ENCODE peak calls at places on chromosomes 16 and 17, in eight cellular contexts. L is GM23248; F is neuronal stem cell; V is astrocyte; Y is adrenal gland; U is mucosa of descending colon; X is CD8-positive, alpha-beta T cell; Z is lower lobe of right lung. J is an unnamed sample.

GRCh38 chr16:81456523-81457325 is 12.1 kb downstream of the CMIP start:
- DNase-seq in Y (no peak), Z (peak; percentile 66), U (peak; percentile 79), V (no peak), F (no peak), X (no peak), L (no peak), J (no peak)

GRCh38 chr16:66130296-66130910 is 236.1 kb upstream of the CDH5 start:
- DNase-seq in Z (no peak), F (no peak), U (no peak), V (peak; percentile 92), X (no peak), Y (no peak), L (peak; percentile 75), J (no peak)

GRCh38 chr16:2816751-2817495 is at the start of gene PRSS21:
- DNase-seq in V (no peak), L (no peak), X (peak; percentile 47), U (no peak), Z (peak; percentile 44), Y (no peak), F (no peak), J (no peak)

GRCh38 chr17:17203173-17203730 is 2.9 kb downstream of the PLD6 start:
- DNase-seq in Z (no peak), U (peak; percentile 32), Y (no peak), F (no peak), X (no peak), L (no peak), V (no peak), J (no peak)

GRCh38 chr16:31874354-31875111 is 926 bp downstream of the ZNF267 start:
- DNase-seq in X (no peak), Z (no peak), U (no peak), L (peak; percentile 69), F (no peak), V (peak; percentile 47), Y (peak; percentile 35), J (no peak)

GRCh38 chr17:48562934-48563333 is 15.2 kb downstream of the HOXB4 start:
- DNase-seq in L (no peak), U (no peak), Y (no peak), Z (no peak), F (no peak), V (no peak), X (no peak), J (no peak)

GRCh38 chr16:85239239-85239638 is 127.0 kb upstream of the CIBAR2 start:
- DNase-seq in Z (no peak), L (no peak), F (no peak), V (no peak), X (no peak), U (no peak), Y (no peak), J (no peak)

GRCh38 chr17:75753514-75754377 is 11.2 kb downstream of the GALK1 start:
- DNase-seq in L (peak; percentile 89), Y (peak; percentile 69), Z (peak; percentile 78), V (peak; percentile 27), F (peak; percentile 63), X (peak; percentile 76), U (peak; percentile 81), J (peak; percentile 92)

GRCh38 chr16:85998178-85998867 is 99.4 kb downstream of the IRF8 start:
- DNase-seq in U (no peak), L (no peak), Y (no peak), Z (no peak), F (no peak), X (no peak), V (no peak), J (no peak)

GRCh38 chr16:8183186-8184099 is 406.9 kb downstream of the TMEM114 start:
- DNase-seq in U (no peak), Z (no peak), L (no peak), Y (no peak), F (no peak), X (no peak), V (no peak), J (no peak)

GRCh38 chr17:47085736-47086135 is 103.4 kb downstream of the CDC27 start:
- DNase-seq in Y (no peak), X (no peak), V (no peak), L (no peak), Z (no peak), U (no peak), F (no peak), J (no peak)

GRCh38 chr16:87733190-87733589 is 32.6 kb downstream of the KLHDC4 start:
- DNase-seq in Y (no peak), F (no peak), U (no peak), X (no peak), V (no peak), Z (no peak), L (no peak), J (no peak)

GRCh38 chr17:64024781-64025731 is 4.6 kb upstream of the ICAM2 start:
- DNase-seq in U (no peak), Z (no peak), F (no peak), X (peak; percentile 71), V (no peak), L (peak; percentile 47), Y (no peak), J (no peak)

GRCh38 chr17:34443832-34444469 is 80.9 kb upstream of the CCL1 start:
- DNase-seq in Z (no peak), Y (peak; percentile 8), V (no peak), X (no peak), F (peak; percentile 33), U (no peak), L (no peak), J (no peak)

GRCh38 chr16:83699817-83700216 is 108.0 kb upstream of the HSBP1 start:
- DNase-seq in V (no peak), F (no peak), Y (no peak), X (no peak), L (no peak), U (no peak), Z (no peak), J (no peak)

GRCh38 chr16:14669776-14670175 is 24.3 kb downstream of the PLA2G10 start:
- DNase-seq in V (no peak), F (no peak), Y (peak; percentile 3), U (peak; percentile 91), X (no peak), Z (peak; percentile 55), L (no peak), J (peak; percentile 59)

GRCh38 chr17:8122923-8123694 is 797 bp downstream of the HES7 start:
- DNase-seq in X (peak; percentile 41), L (peak; percentile 70), Z (no peak), F (peak; percentile 27), U (peak; percentile 61), Y (no peak), V (no peak), J (peak; percentile 85)
- H3K4me1 ChIP-seq in X (peaks cover 59% of the 10 kb centered on the region), L (peaks cover 27% of the 10 kb centered on the region), Z (peaks cover 83% of the 10 kb centered on the region), F (peaks cover 20% of the 10 kb centered on the region), U (peaks cover 67% of the 10 kb centered on the region), Y (peaks cover 77% of the 10 kb centered on the region), V (peaks cover 52% of the 10 kb centered on the region), J (peaks cover 29% of the 10 kb centered on the region)

GRCh38 chr16:89360760-89361435 is 129.5 kb downstream of the ANKRD11 start:
- DNase-seq in V (no peak), Y (no peak), X (peak; percentile 79), U (peak; percentile 80), L (no peak), Z (no peak), F (no peak), J (peak; percentile 80)
- H3K4me1 ChIP-seq in V (peaks cover 46% of the 10 kb centered on the region), Y (peaks cover 83% of the 10 kb centered on the region), X (peaks cover 84% of the 10 kb centered on the region), U (peaks cover 47% of the 10 kb centered on the region), L (peaks cover 34% of the 10 kb centered on the region), Z (peaks cover 98% of the 10 kb centered on the region), F (peaks cover 31% of the 10 kb centered on the region), J (peaks cover 38% of the 10 kb centered on the region)

DNA sequence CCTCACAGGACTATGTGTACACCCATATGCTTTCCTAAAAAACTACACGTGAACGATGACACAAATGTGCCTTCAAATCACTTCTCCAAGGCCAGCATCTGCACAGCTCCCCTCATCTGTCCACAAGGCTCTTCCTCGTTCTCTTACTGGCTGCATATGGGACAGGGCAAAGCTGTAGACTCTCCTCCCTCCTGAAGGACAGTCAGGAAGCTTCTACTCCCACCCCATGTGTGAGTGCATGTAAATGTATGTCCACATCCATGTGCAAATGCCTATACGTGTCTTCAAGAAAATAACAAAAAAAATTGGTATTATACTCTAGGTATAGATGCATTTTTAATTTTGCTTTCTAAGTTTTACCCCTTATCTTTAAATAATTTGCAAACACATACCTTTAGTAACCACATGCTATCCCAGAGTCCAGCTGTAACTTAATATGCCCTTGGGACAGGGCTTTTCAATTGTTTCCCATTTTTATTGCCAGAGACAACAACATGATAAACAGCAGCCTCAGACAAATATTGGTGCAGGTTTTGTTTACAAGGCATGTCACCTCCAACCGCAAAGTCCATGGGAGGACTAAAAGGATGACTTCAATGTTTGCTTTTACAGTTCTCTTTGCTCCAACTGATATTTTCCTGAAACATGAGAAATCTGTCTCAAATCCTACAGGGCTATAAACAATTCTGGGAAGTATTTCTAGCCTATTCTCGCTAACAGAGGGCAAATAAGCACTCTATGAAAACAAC is 31.6 kb upstream of the FAAP100 start:
- DNase-seq in U (no peak), F (no peak), Z (no peak), Y (no peak), X (no peak), V (no peak), L (no peak), J (no peak)
- H3K4me1 ChIP-seq in U (no peaks in the 10 kb centered on the region), F (no peaks in the 10 kb centered on the region), Z (no peaks in the 10 kb centered on the region), Y (no peaks in the 10 kb centered on the region), X (no peaks in the 10 kb centered on the region), V (peaks cover 34% of the 10 kb centered on the region), L (peaks cover 31% of the 10 kb centered on the region), J (no peaks in the 10 kb centered on the region)

GRCh38 chr17:78589885-78590284 is 12.7 kb upstream of the DNAH17 start:
- DNase-seq in F (no peak), Z (no peak), V (no peak), X (no peak), L (no peak), U (no peak), Y (no peak), J (no peak)

GRCh38 chr17:78588258-78589030 is 11.2 kb upstream of the DNAH17 start:
- DNase-seq in V (no peak), Y (no peak), X (no peak), F (no peak), L (no peak), U (no peak), Z (no peak), J (no peak)

GRCh38 chr17:78592991-78593329 is 15.8 kb upstream of the DNAH17 start:
- DNase-seq in U (no peak), Y (no peak), F (no peak), X (no peak), Z (no peak), L (no peak), V (no peak), J (no peak)

GRCh38 chr17:78591263-78591671 is 14.1 kb upstream of the DNAH17 start:
- DNase-seq in F (no peak), Z (no peak), U (peak; percentile 36), L (no peak), X (no peak), V (no peak), Y (no peak), J (no peak)

DNA sequence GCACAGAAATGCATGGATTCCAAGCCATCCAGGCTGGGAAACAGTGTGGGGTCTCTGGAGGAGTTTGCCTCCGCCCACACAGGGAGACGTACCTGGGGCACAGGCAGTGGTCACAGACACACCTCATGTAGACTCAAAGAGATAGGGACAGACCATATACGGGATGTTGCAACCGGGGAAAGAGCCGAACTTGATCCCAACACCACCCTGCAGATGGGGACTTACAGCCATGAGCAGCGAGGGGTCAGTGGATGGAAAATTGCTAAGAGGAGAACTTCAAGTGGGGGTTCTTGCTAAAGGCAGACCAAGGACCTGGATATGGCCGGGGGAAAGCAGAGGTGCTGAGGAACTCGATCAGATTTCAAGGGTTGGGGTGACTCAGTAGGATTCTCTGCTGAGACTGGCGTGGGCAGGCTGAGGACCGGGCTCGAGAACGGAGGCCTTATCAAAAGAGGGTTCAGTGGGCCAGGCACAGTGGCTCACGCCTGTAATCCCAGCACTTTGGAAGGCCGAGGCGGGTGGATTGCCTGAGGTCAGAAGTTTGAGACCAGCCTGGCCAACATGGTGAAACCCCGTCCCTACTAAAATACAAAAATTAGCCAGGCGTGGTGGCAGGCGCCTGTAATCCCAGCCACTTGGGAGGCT is 12.0 kb upstream of the DNAH17 start:
- DNase-seq in X (no peak), F (no peak), V (no peak), Y (no peak), L (no peak), U (no peak), Z (no peak), J (no peak)
- H3K4me1 ChIP-seq in X (no peaks in the 10 kb centered on the region), F (no peaks in the 10 kb centered on the region), V (peaks cover 8% of the 10 kb centered on the region), Y (peaks cover 15% of the 10 kb centered on the region), L (peaks cover 16% of the 10 kb centered on the region), U (peaks cover 12% of the 10 kb centered on the region), Z (peaks cover 28% of the 10 kb centered on the region), J (peaks cover 5% of the 10 kb centered on the region)

J was measured in kidney.